ENCODE peak calls at places on chromosomes 6 and 20, in five cellular contexts. I is upper lobe of left lung, H is SK-N-SH, A is ovary, J is stomach. G is an unnamed sample.

GRCh38 chr6:124792386-124792785 is 169.9 kb upstream of the RNF217 start:
- DNase-seq in I (no peak), H (no peak), A (no peak), J (no peak), G (no peak)

GRCh38 chr6:35736293-35736894 is 438 bp upstream of the ARMC12 start:
- DNase-seq in I (no peak), H (peak; percentile 81), A (peak; percentile 84), J (peak; percentile 85), G (peak; percentile 89)

GRCh38 chr20:23367770-23368169 is 5.8 kb downstream of the GZF1 start:
- DNase-seq in I (no peak), H (no peak), A (no peak), J (no peak), G (no peak)

GRCh38 chr6:56827908-56828649 is 126.8 kb upstream of the BEND6 start:
- DNase-seq in I (no peak), H (no peak), A (no peak), J (no peak), G (no peak)

GRCh38 chr6:72616406-72617015 is 5.4 kb upstream of the KCNQ5 start:
- DNase-seq in I (no peak), H (peak; percentile 34), A (no peak), J (no peak), G (no peak)

GRCh38 chr20:57398231-57398821 is 7.1 kb downstream of the RBM38 start:
- DNase-seq in I (peak; percentile 92), H (no peak), A (peak; percentile 90), J (peak; percentile 80), G (peak; percentile 88)

GRCh38 chr6:114879719-114880118 is 536.9 kb upstream of the HS3ST5 start:
- DNase-seq in I (no peak), H (no peak), A (no peak), J (no peak), G (no peak)

GRCh38 chr20:63057133-63058117 is 50.7 kb upstream of the BHLHE23 start:
- DNase-seq in I (no peak), H (no peak), A (no peak), J (no peak), G (no peak)

GRCh38 chr6:11770546-11771466 is 7.8 kb downstream of the ADTRP start:
- DNase-seq in I (peak; percentile 89), H (peak; percentile 24), A (peak; percentile 79), J (peak; percentile 74), G (peak; percentile 91)

GRCh38 chr6:112018619-112019416 is 35.1 kb upstream of the CCN6 start:
- DNase-seq in I (no peak), H (peak; percentile 61), A (no peak), J (peak; percentile 48), G (no peak)

GRCh38 chr20:63946986-63947637 is 9.1 kb downstream of the UCKL1 start:
- DNase-seq in I (peak; percentile 53), H (no peak), A (no peak), J (no peak), G (no peak)

GRCh38 chr6:138576303-138576702 is 77.0 kb upstream of the NHSL1 start:
- DNase-seq in I (no peak), H (no peak), A (no peak), J (no peak), G (no peak)

GRCh38 chr6:6811151-6812002 is 222.9 kb downstream of the LY86 start:
- DNase-seq in I (no peak), H (no peak), A (no peak), J (peak; percentile 65), G (peak; percentile 77)

GRCh38 chr20:59586613-59587012 is 17.7 kb upstream of the PHACTR3 start:
- DNase-seq in I (no peak), H (no peak), A (no peak), J (no peak), G (no peak)

GRCh38 chr20:13220857-13221297 is at the start of gene ISM1:
- DNase-seq in I (peak; percentile 88), H (peak; percentile 68), A (no peak), J (no peak), G (no peak)

GRCh38 chr6:79028641-79029314 is 49.3 kb downstream of the PHIP start:
- DNase-seq in I (no peak), H (no peak), A (no peak), J (no peak), G (no peak)

GRCh38 chr6:129590408-129591022 is 119.5 kb downstream of the ARHGAP18 start:
- DNase-seq in I (no peak), H (no peak), A (no peak), J (no peak), G (no peak)

GRCh38 chr6:67112120-67112519 is 1405.1 kb upstream of the EYS start:
- DNase-seq in I (no peak), H (no peak), A (no peak), J (no peak), G (no peak)

GRCh38 chr20:12207875-12208274 is 290.2 kb downstream of the BTBD3 start:
- DNase-seq in I (no peak), H (peak; percentile 5), A (no peak), J (peak; percentile 26), G (no peak)

GRCh38 chr6:4813055-4813454 is 36.9 kb downstream of the CDYL start:
- DNase-seq in I (no peak), H (no peak), A (no peak), J (no peak), G (no peak)

GRCh38 chr20:51365670-51366069 is 176.8 kb downstream of the NFATC2 start:
- DNase-seq in I (no peak), H (no peak), A (no peak), J (no peak), G (no peak)

GRCh38 chr6:150403458-150404245 is 34.8 kb downstream of the IYD start:
- DNase-seq in I (no peak), H (no peak), A (no peak), J (no peak), G (no peak)

GRCh38 chr6:80720824-80721223 is 614.4 kb downstream of the BCKDHB start:
- DNase-seq in I (peak; percentile 42), H (no peak), A (no peak), J (no peak), G (no peak)

GRCh38 chr6:170082067-170082466 is 208.8 kb downstream of the DLL1 start:
- DNase-seq in I (no peak), H (no peak), A (no peak), J (peak; percentile 21), G (no peak)

GRCh38 chr6:40630046-40630445 is 42.9 kb upstream of the LRFN2 start:
- DNase-seq in I (no peak), H (peak; percentile 53), A (no peak), J (no peak), G (no peak)

GRCh38 chr6:37524025-37524647 is 24.4 kb upstream of the CCDC167 start:
- DNase-seq in I (no peak), H (no peak), A (no peak), J (no peak), G (no peak)

GRCh38 chr6:20718705-20719653 is 184.7 kb downstream of the CDKAL1 start:
- DNase-seq in I (no peak), H (no peak), A (no peak), J (no peak), G (no peak)

GRCh38 chr6:158026054-158026900 is 44.6 kb downstream of the SYNJ2 start:
- DNase-seq in I (peak; percentile 87), H (peak; percentile 79), A (peak; percentile 83), J (peak; percentile 70), G (peak; percentile 78)

GRCh38 chr20:45819466-45819865 is 7.0 kb downstream of the UBE2C start:
- DNase-seq in I (no peak), H (no peak), A (no peak), J (no peak), G (no peak)

GRCh38 chr6:97586344-97586743 is 303.3 kb upstream of the MMS22L start:
- DNase-seq in I (no peak), H (peak; percentile 16), A (no peak), J (no peak), G (no peak)

DNA sequence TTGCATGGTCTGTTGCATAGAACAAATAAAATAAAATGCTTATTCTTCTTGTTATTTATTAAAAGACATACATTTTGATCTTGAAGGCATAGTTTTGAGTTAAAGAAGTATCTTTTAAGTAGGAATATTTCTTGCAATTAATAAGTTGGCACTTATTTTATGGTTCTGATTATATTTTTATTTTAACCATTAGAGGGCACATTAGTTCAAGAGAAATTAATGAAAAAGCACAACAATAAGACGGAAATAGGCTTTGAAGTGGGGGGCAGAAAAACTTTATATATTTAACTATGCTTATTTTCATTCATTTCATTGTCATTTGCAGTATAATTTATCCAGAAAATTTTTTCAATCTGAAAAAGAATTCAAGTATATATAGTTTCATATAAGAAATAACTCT is 44.2 kb upstream of the MAP3K7 start:
- DNase-seq in I (no peak), H (no peak), A (no peak), J (no peak), G (no peak)
- TF ChIP-seq CTCF in I (no peak), H (peak; percentile 46), A (no peak), J (no peak), G (no peak)

DNA sequence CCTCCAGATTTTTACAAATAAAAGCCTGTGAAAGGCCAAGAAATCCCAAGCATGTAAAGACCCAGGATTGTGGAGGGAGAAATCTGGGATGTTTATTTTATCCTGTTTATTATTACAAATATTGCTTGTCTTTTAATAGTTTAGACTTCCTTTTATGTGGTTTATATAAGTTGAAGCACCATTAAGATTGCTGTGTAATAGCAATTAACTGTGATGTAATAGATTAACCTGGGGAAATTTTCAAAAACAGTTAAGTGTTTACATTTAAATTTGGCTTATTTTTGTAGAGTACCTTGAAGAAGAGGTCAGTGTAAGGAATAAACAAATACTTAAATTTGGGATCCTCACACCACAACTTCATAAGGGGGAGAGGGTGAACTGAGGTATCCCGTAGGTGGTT is 27.0 kb downstream of the VAPB start:
- DNase-seq in I (no peak), H (no peak), A (no peak), J (no peak), G (no peak)
- H3K36me3 ChIP-seq in I (peaks cover 3% of the 10 kb centered on the region), H (peaks cover 28% of the 10 kb centered on the region), A (no peaks in the 10 kb centered on the region), J (peaks cover 31% of the 10 kb centered on the region), G (no peaks in the 10 kb centered on the region)

GRCh38 chr20:32539817-32540675 is 45.1 kb downstream of the NOL4L start:
- DNase-seq in I (no peak), H (peak; percentile 49), A (no peak), J (peak; percentile 56), G (peak; percentile 51)

GRCh38 chr20:32537657-32538525 is 47.2 kb downstream of the NOL4L start:
- DNase-seq in I (no peak), H (peak; percentile 64), A (no peak), J (no peak), G (no peak)

GRCh38 chr20:32536861-32537656 is 48.1 kb downstream of the NOL4L start:
- DNase-seq in I (peak; percentile 94), H (peak; percentile 59), A (peak; percentile 54), J (peak; percentile 90), G (peak; percentile 91)

GRCh38 chr20:32539063-32539816 is 45.9 kb downstream of the NOL4L start:
- DNase-seq in I (no peak), H (no peak), A (no peak), J (no peak), G (peak; percentile 25)

GRCh38 chr20:32538526-32538918 is 46.6 kb downstream of the NOL4L start:
- DNase-seq in I (no peak), H (no peak), A (peak; percentile 53), J (no peak), G (no peak)
- TF ChIP-seq EP300 in I (no peak), H (no peak), A (no peak), J (no peak), G (no peak)

DNA sequence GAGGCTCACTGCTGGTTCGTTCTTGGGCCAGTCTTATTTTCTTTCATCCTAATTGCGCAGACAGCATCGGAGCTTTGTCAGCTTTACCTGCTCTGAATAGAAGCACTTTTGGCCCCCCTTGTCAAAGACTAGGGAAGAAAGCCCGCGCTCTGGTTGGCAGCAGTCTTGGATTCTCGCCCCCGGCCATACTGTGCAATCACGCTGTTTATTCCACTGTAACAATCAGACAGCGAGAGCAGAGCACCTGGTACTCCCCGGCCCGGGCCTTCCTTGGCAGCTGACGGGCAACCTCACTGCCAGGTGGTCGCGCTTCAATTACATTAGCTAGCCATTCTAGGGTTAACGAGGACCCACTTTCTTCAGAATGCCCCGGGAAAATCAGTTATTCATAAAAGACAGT is 72.6 kb downstream of the INSM1 start:
- DNase-seq in I (peak; percentile 27), H (no peak), A (no peak), J (no peak), G (no peak)
- TF ChIP-seq CTCF in I (no peak), H (no peak), A (no peak), J (no peak), G (no peak)

G was measured in transverse colon.